ENCODE peak calls at places on chromosomes 5 and 9, in four cellular contexts. D is neural progenitor cell; B is CD8-positive, alpha-beta T cell; N is psoas muscle. F is an unnamed sample.

GRCh38 chr9:8600914-8601680 is 801.5 kb upstream of the DMAC1 start:
- DNase-seq in B (no peak), N (no peak), D (no peak), F (no peak)

GRCh38 chr9:5388026-5388806 is 48.5 kb upstream of the RLN1 start:
- DNase-seq in D (no peak), B (no peak), N (no peak), F (no peak)

GRCh38 chr9:105157178-105157583 is 87.3 kb upstream of the SLC44A1 start:
- DNase-seq in N (peak; percentile 69), D (peak; percentile 66), B (no peak), F (peak; percentile 68)

GRCh38 chr5:129410488-129410887 is 49.6 kb upstream of the ADAMTS19 start:
- DNase-seq in D (peak; percentile 68), N (no peak), B (no peak), F (no peak)

GRCh38 chr5:125412051-125412560 is 665.7 kb upstream of the ZNF608 start:
- DNase-seq in D (peak; percentile 44), N (no peak), B (no peak), F (no peak)

GRCh38 chr5:308672-309271 is 12.7 kb upstream of the AHRR start:
- DNase-seq in B (no peak), D (peak; percentile 26), N (peak; percentile 48), F (no peak)

GRCh38 chr9:13718086-13718485 is 438.6 kb upstream of the MPDZ start:
- DNase-seq in D (no peak), N (no peak), B (no peak), F (peak; percentile 93)

GRCh38 chr9:114227288-114228033 is 72.1 kb downstream of the COL27A1 start:
- DNase-seq in B (no peak), D (no peak), N (no peak), F (no peak)

GRCh38 chr5:68554566-68555279 is 339.2 kb downstream of the PIK3R1 start:
- DNase-seq in D (peak; percentile 30), B (no peak), N (peak; percentile 69), F (peak; percentile 60)

GRCh38 chr5:14614490-14614889 is 32.9 kb downstream of the OTULINL start:
- DNase-seq in B (no peak), D (no peak), N (no peak), F (no peak)

GRCh38 chr9:134049236-134049635 is 18.6 kb downstream of the BRD3 start:
- DNase-seq in B (no peak), N (peak; percentile 94), D (no peak), F (no peak)

GRCh38 chr9:123069010-123069481 is 35.6 kb downstream of the GPR21 start:
- DNase-seq in N (no peak), B (no peak), D (no peak), F (no peak)

GRCh38 chr5:112234000-112234399 is 185.1 kb downstream of the EPB41L4A start:
- DNase-seq in D (no peak), N (no peak), B (no peak), F (no peak)

GRCh38 chr5:73174100-73174815 is 1.3 kb downstream of the TMEM174 start:
- DNase-seq in B (no peak), D (no peak), N (no peak), F (no peak)

GRCh38 chr5:157734466-157734865 is 3.2 kb downstream of the THG1L start:
- DNase-seq in N (no peak), D (no peak), B (no peak), F (peak; percentile 26)

GRCh38 chr9:91415290-91415689 is 8.3 kb downstream of the NFIL3 start:
- DNase-seq in D (no peak), N (no peak), B (no peak), F (no peak)

GRCh38 chr5:175687231-175687701 is 29.4 kb downstream of the HRH2 start:
- DNase-seq in B (no peak), D (no peak), N (no peak), F (no peak)

GRCh38 chr9:97529363-97530076 is 28.1 kb downstream of the TMOD1 start:
- DNase-seq in N (peak; percentile 66), D (no peak), B (no peak), F (no peak)

GRCh38 chr9:136787690-136788400 is 3.3 kb upstream of the TMEM141 start:
- DNase-seq in B (no peak), N (peak; percentile 77), D (peak; percentile 91), F (peak; percentile 51)

GRCh38 chr5:80736730-80737129 is 81.9 kb upstream of the DHFR start:
- DNase-seq in N (no peak), D (no peak), B (no peak), F (no peak)

GRCh38 chr5:76622973-76623596 is at the start of gene F2RL2:
- DNase-seq in N (no peak), D (peak; percentile 76), B (no peak), F (no peak)

GRCh38 chr9:114507726-114508125 is 2.5 kb upstream of the WHRN start:
- DNase-seq in B (no peak), N (no peak), D (peak; percentile 57), F (peak; percentile 23)

GRCh38 chr9:133404440-133405002 is 13.3 kb downstream of the REXO4 start:
- DNase-seq in N (no peak), B (no peak), D (no peak), F (no peak)

GRCh38 chr5:157212307-157212706 is 31.7 kb downstream of the ITK start:
- DNase-seq in B (no peak), D (no peak), N (no peak), F (no peak)

GRCh38 chr5:83388608-83389007 is 82.9 kb upstream of the VCAN start:
- DNase-seq in D (no peak), B (no peak), N (no peak), F (no peak)

GRCh38 chr5:178241688-178242231 is 9.2 kb upstream of the PHYKPL start:
- DNase-seq in B (no peak), D (no peak), N (peak; percentile 51), F (no peak)

GRCh38 chr9:121121582-121122087 is 46.9 kb downstream of the CNTRL start:
- DNase-seq in N (peak; percentile 98), D (peak; percentile 94), B (peak; percentile 91), F (peak; percentile 98)

GRCh38 chr9:121123816-121124536 is 49.2 kb downstream of the CNTRL start:
- DNase-seq in D (no peak), N (no peak), B (no peak), F (peak; percentile 35)

GRCh38 chr9:121120386-121120785 is 45.6 kb downstream of the CNTRL start:
- DNase-seq in D (no peak), N (no peak), B (no peak), F (no peak)

GRCh38 chr9:121122450-121123032 is 47.8 kb downstream of the CNTRL start:
- DNase-seq in D (no peak), B (no peak), N (no peak), F (no peak)

DNA sequence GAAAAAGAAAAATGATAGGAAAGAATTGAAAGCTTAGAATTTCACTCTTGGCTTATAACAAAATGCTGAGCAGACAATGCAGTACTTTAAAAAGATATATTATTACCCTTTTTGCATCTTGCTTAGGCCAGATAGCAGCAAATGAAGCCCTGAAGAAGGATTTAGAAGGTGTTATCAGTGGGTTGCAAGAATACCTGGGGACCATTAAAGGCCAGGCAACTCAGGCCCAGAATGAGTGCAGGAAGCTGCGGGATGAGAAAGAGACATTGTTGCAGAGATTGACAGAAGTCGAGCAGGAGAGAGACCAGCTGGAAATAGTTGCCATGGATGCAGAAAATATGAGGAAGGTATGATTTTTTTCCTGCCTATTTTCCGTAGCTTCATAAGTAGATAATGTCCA is 50.8 kb downstream of the CNTRL start:
- DNase-seq in D (no peak), N (no peak), B (no peak), F (no peak)
- H3K4me3 ChIP-seq in D (no peak overlapping the region), N (no peak overlapping the region), B (no peak overlapping the region), F (no peak overlapping the region)

DNA sequence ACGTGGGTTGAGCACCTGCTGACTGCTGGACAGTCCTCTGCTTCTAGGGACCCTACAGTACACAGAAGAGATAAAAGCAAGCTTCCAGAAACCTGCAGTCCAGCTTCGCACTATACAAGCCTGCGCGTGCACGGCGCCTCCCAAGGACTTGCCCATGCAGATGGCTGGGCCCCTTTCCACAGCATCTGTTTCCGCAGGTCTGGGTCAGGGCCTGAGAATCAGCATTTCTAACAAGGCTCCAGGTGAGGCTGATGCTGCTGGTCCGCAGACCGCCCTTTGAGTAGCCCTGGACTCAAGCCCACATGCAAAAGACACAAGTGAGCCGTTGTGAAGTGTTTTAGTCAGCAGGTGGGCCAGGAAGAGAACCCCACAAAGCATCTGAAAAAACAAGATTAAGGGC is 133.1 kb downstream of the HSD17B3 start:
- DNase-seq in D (no peak), N (no peak), B (no peak), F (no peak)
- H3K27me3 ChIP-seq in D (peaks cover 9% of the 10 kb centered on the region), N (no peaks in the 10 kb centered on the region), B (no peaks in the 10 kb centered on the region), F (no peaks in the 10 kb centered on the region)

GRCh38 chr5:52269395-52269794 is 518.3 kb upstream of the ITGA1 start:
- DNase-seq in N (no peak), D (no peak), B (no peak), F (peak; percentile 12)

GRCh38 chr5:52269853-52270252 is 517.9 kb upstream of the ITGA1 start:
- DNase-seq in N (no peak), D (no peak), B (no peak), F (peak; percentile 36)
- H3K36me3 ChIP-seq in N (no peaks in the 10 kb centered on the region), D (no peaks in the 10 kb centered on the region), B (no peaks in the 10 kb centered on the region), F (no peaks in the 10 kb centered on the region)

GRCh38 chr9:37925006-37925405 is 21.1 kb upstream of the SLC25A51 start:
- DNase-seq in D (no peak), N (no peak), B (no peak), F (no peak)

GRCh38 chr9:37925786-37926736 is 22.1 kb upstream of the SLC25A51 start:
- DNase-seq in B (no peak), N (no peak), D (no peak), F (no peak)

GRCh38 chr9:37923796-37924430 is 20.0 kb upstream of the SLC25A51 start:
- DNase-seq in N (no peak), B (no peak), D (no peak), F (peak; percentile 23)

GRCh38 chr9:37923121-37923795 is 19.3 kb upstream of the SLC25A51 start:
- DNase-seq in D (no peak), B (no peak), N (no peak), F (no peak)

GRCh38 chr9:37924538-37924937 is 20.6 kb upstream of the SLC25A51 start:
- DNase-seq in B (no peak), D (no peak), N (no peak), F (no peak)
- H3K4me3 ChIP-seq in B (no peak overlapping the region), D (no peak overlapping the region), N (no peak overlapping the region), F (no peak overlapping the region)

DNA sequence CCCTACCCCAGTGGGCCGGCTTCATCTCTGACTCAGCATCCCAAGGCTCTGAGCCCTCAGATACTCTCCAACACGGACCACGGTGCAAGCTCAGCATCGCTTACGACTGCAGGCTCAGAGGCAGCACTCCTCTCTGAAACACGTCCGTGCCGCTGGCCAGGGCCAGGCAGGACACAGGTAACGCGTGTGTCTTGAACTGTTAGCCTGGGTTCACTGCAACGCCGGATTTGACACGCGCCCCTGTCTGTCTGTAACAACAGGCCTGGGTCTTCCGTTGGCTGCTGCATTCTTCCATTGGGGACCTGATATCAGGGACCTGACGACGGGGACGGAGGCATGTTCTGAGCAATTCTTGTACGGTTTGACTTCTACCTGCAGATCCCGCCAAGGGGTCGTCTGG is 6.4 kb downstream of the SLC6A3 start:
- DNase-seq in D (no peak), B (no peak), N (no peak), F (no peak)
- H3K27me3 ChIP-seq in D (peaks cover 50% of the 10 kb centered on the region), B (no peaks in the 10 kb centered on the region), N (no peaks in the 10 kb centered on the region), F (no peaks in the 10 kb centered on the region)